ENCODE peak calls at places on chromosomes 7 and 10, in five cellular contexts. I is T-helper 2 cell, H is activated T-cell treated with anti-CD3 and anti-CD28 coated beads for 1 hour, D is left ventricle myocardium inferior, W is activated T-helper 1 cell treated with Interleukin-2 at 50 U/mL for 16 hours. R is an unnamed sample.

GRCh38 chr10:60798031-60798430 is 19.8 kb downstream of the CDK1 start:
- DNase-seq in D (no peak), H (no peak), I (no peak), W (no peak), R (no peak)

GRCh38 chr10:35005868-35006267 is 84.3 kb downstream of the CUL2 start:
- DNase-seq in D (no peak), H (no peak), I (no peak), W (no peak), R (no peak)

GRCh38 chr7:151014950-151015349 is 9.3 kb downstream of the ATG9B start:
- DNase-seq in I (no peak), W (no peak), D (no peak), H (no peak), R (no peak)

GRCh38 chr7:40551685-40552576 is 417.1 kb downstream of the SUGCT start:
- DNase-seq in H (no peak), W (no peak), I (no peak), D (no peak), R (no peak)

GRCh38 chr7:29255839-29256782 is 61.5 kb downstream of the CHN2 start:
- DNase-seq in D (no peak), I (peak), W (no peak), H (no peak), R (no peak)

GRCh38 chr7:47576031-47576908 is 5.6 kb downstream of the TNS3 start:
- DNase-seq in H (no peak), D (peak), I (no peak), W (no peak), R (peak)

GRCh38 chr7:29989257-29989995 is at the start of gene SCRN1:
- DNase-seq in D (peak), I (peak), H (no peak), W (peak), R (peak)

GRCh38 chr10:86359111-86359510 is 7.5 kb downstream of the GRID1 start:
- DNase-seq in W (no peak), H (no peak), D (no peak), I (no peak), R (no peak)

GRCh38 chr7:93016085-93016471 is 101.7 kb downstream of the SAMD9 start:
- DNase-seq in H (no peak), I (no peak), W (no peak), D (no peak), R (no peak)

GRCh38 chr7:142553216-142553615 is 196.1 kb upstream of the PRSS1 start:
- DNase-seq in D (no peak), W (no peak), H (no peak), I (no peak), R (no peak)

GRCh38 chr7:31372538-31372937 is 32.0 kb upstream of the NEUROD6 start:
- DNase-seq in D (no peak), H (no peak), W (no peak), I (no peak), R (no peak)

GRCh38 chr10:124991872-124992271 is 49.9 kb downstream of the ZRANB1 start:
- DNase-seq in D (no peak), H (no peak), I (no peak), W (no peak), R (no peak)

GRCh38 chr7:143013897-143014296 is 13.0 kb downstream of the OR9A2 start:
- DNase-seq in H (no peak), I (no peak), D (no peak), W (no peak), R (no peak)

GRCh38 chr10:5404188-5405041 is at the start of gene TUBAL3:
- DNase-seq in D (no peak), I (no peak), H (no peak), W (no peak), R (no peak)

GRCh38 chr7:45106820-45107219 is 4.7 kb downstream of the TBRG4 start:
- DNase-seq in I (no peak), H (no peak), W (no peak), D (no peak), R (no peak)

GRCh38 chr10:120825878-120826383 is 25.2 kb upstream of the WDR11 start:
- DNase-seq in W (no peak), H (no peak), I (no peak), D (no peak), R (no peak)

GRCh38 chr7:64872351-64872750 is 30.7 kb upstream of the ZNF273 start:
- DNase-seq in D (no peak), H (no peak), W (no peak), I (no peak), R (no peak)

GRCh38 chr7:148856035-148856881 is 27.8 kb downstream of the EZH2 start:
- DNase-seq in H (peak), D (no peak), I (peak), W (peak), R (peak)